ENCODE peak calls at places on chromosomes 13 and 19, in six cellular contexts. S, V, Z, B, K and R are unnamed samples.
A peak's percentile ranks its signal among the peaks of the same experiment; 100 is the strongest.

GRCh38 chr19:51441410-51442390 is 16.6 kb downstream of the SIGLEC8 start:
- DNase-seq in V (peak; percentile 80), Z (no peak), B (peak; percentile 25), S (no peak), K (no peak), R (no peak)

GRCh38 chr13:42645717-42646116 is 71.8 kb downstream of the TNFSF11 start:
- DNase-seq in V (no peak), B (no peak), Z (no peak), K (no peak), S (no peak), R (no peak)

GRCh38 chr19:14517840-14518505 is at the start of gene DNAJB1:
- DNase-seq in B (no peak), S (peak; percentile 86), Z (peak; percentile 88), V (peak; percentile 75), K (peak; percentile 95), R (peak; percentile 76)

GRCh38 chr13:52353116-52353718 is 52.8 kb downstream of the THSD1 start:
- DNase-seq in B (no peak), V (no peak), S (no peak), K (peak; percentile 80), Z (no peak), R (no peak)

GRCh38 chr13:31946091-31946770 is 85.3 kb upstream of the FRY start:
- DNase-seq in K (peak; percentile 70), B (no peak), V (no peak), Z (no peak), S (no peak), R (no peak)

GRCh38 chr13:77846173-77846572 is 72.5 kb downstream of the EDNRB start:
- DNase-seq in B (no peak), V (no peak), S (no peak), K (no peak), Z (no peak), R (no peak)

GRCh38 chr19:21474671-21475181 is 30.7 kb upstream of the ZNF429 start:
- DNase-seq in B (peak; percentile 42), K (peak; percentile 85), S (peak; percentile 82), V (peak; percentile 65), Z (no peak), R (peak; percentile 64)

GRCh38 chr19:53008061-53008778 is 5.5 kb upstream of the ERVV-1 start:
- DNase-seq in V (no peak), Z (no peak), S (no peak), B (no peak), K (no peak), R (no peak)

GRCh38 chr19:31500921-31501320 is 151.7 kb upstream of the TSHZ3 start:
- DNase-seq in S (no peak), B (no peak), V (no peak), Z (no peak), K (no peak), R (no peak)

GRCh38 chr19:6521718-6522646 is 8.8 kb upstream of the TNFSF9 start:
- DNase-seq in Z (no peak), V (peak; percentile 67), B (no peak), S (no peak), K (no peak), R (no peak)

GRCh38 chr13:20219585-20219984 is 12.5 kb downstream of the GJB6 start:
- DNase-seq in B (no peak), S (no peak), V (no peak), K (no peak), Z (no peak), R (no peak)

GRCh38 chr13:43159007-43159406 is 135.6 kb downstream of the DNAJC15 start:
- DNase-seq in Z (no peak), K (peak; percentile 20), B (no peak), V (no peak), S (no peak), R (no peak)

GRCh38 chr13:29484236-29484635 is 111.3 kb downstream of the SLC7A1 start:
- DNase-seq in Z (no peak), K (no peak), B (no peak), V (peak; percentile 12), S (no peak), R (no peak)

GRCh38 chr19:956747-957451 is 27.2 kb upstream of the WDR18 start:
- DNase-seq in Z (no peak), K (peak; percentile 86), B (no peak), S (no peak), V (no peak), R (no peak)

GRCh38 chr13:110409581-110409992 is 102.5 kb downstream of the COL4A2 start:
- DNase-seq in S (no peak), Z (no peak), B (no peak), K (peak; percentile 46), V (no peak), R (no peak)

GRCh38 chr19:7337380-7338194 is 11.2 kb upstream of the ARHGEF18 start:
- DNase-seq in S (no peak), Z (no peak), B (no peak), K (no peak), V (peak; percentile 93), R (no peak)

GRCh38 chr13:113458218-113459065 is 5.2 kb upstream of the ADPRHL1 start:
- DNase-seq in B (no peak), V (no peak), Z (peak; percentile 27), S (no peak), K (no peak), R (no peak)

GRCh38 chr19:948842-949496 is 23.1 kb downstream of the ARID3A start:
- DNase-seq in S (no peak), V (no peak), K (no peak), Z (no peak), B (no peak), R (no peak)

GRCh38 chr13:59861676-59862075 is 302.1 kb downstream of the DIAPH3 start:
- DNase-seq in K (no peak), B (no peak), Z (no peak), V (no peak), S (no peak), R (no peak)

GRCh38 chr13:56424246-56424645 is 716.5 kb upstream of the PRR20A start:
- DNase-seq in K (no peak), S (no peak), V (no peak), Z (no peak), B (no peak), R (no peak)

GRCh38 chr13:77696006-77696862 is 1.3 kb upstream of the SLAIN1 start:
- DNase-seq in K (no peak), B (no peak), Z (no peak), S (no peak), V (peak; percentile 40), R (no peak)

GRCh38 chr19:18809149-18809978 is 18.3 kb upstream of the COMP start:
- DNase-seq in B (no peak), S (peak; percentile 56), Z (no peak), V (no peak), K (peak; percentile 89), R (no peak)

GRCh38 chr13:27476943-27477681 is 26.7 kb upstream of the MTIF3 start:
- DNase-seq in S (no peak), K (peak; percentile 68), Z (peak; percentile 50), B (no peak), V (no peak), R (no peak)

GRCh38 chr13:113836917-113837553 is 26.8 kb downstream of the GAS6 start:
- DNase-seq in S (peak; percentile 76), Z (no peak), K (peak; percentile 82), V (no peak), B (no peak), R (peak; percentile 66)

GRCh38 chr13:73065665-73066350 is 7.0 kb downstream of the KLF5 start:
- DNase-seq in S (no peak), Z (no peak), V (no peak), B (no peak), K (no peak), R (no peak)

GRCh38 chr19:57016076-57016475 is 103.7 kb upstream of the USP29 start:
- DNase-seq in K (no peak), V (no peak), Z (no peak), S (no peak), B (no peak), R (peak; percentile 46)

GRCh38 chr13:50230365-50230978 is 215.2 kb downstream of the KCNRG start:
- DNase-seq in S (no peak), B (no peak), K (peak; percentile 19), Z (no peak), V (no peak), R (no peak)

GRCh38 chr13:99500839-99501134 is 485 bp upstream of the TM9SF2 start:
- DNase-seq in K (no peak), Z (no peak), S (no peak), B (no peak), V (no peak), R (no peak)

GRCh38 chr19:55113570-55114039 is 3.8 kb downstream of the PPP1R12C start:
- DNase-seq in B (no peak), Z (peak; percentile 35), K (peak; percentile 86), V (no peak), S (peak; percentile 93), R (peak; percentile 9)

GRCh38 chr13:112725346-112726017 is 35.6 kb downstream of the ATP11A start:
- DNase-seq in V (no peak), Z (no peak), S (no peak), K (no peak), B (no peak), R (no peak)

GRCh38 chr19:45235485-45235884 is 9.7 kb downstream of the EXOC3L2 start:
- DNase-seq in S (no peak), Z (no peak), K (no peak), B (no peak), V (no peak), R (no peak)

GRCh38 chr19:39277598-39277997 is 9.4 kb downstream of the IFNL2 start:
- DNase-seq in B (no peak), Z (peak; percentile 71), K (no peak), V (no peak), S (no peak), R (no peak)

GRCh38 chr13:21181671-21182070 is 5.2 kb downstream of the MRPL57 start:
- DNase-seq in V (no peak), K (no peak), Z (no peak), B (no peak), S (no peak), R (no peak)